ENCODE peak calls at places on chromosomes 2 and 18, in four cellular contexts. One of them, this sample, is unnamed.

GRCh38 chr2:184527058-184527457 is 71.3 kb upstream of the ZNF804A start:
- DNase-seq in HEK293T: no peak
- DNase-seq in WTC11: no peak
- DNase-seq in K562: no peak
- DNase-seq in this sample: no peak

GRCh38 chr18:62802523-62802922 is 87.2 kb downstream of the PHLPP1 start:
- DNase-seq in HEK293T: no peak
- DNase-seq in WTC11: no peak
- DNase-seq in K562: no peak
- DNase-seq in this sample: no peak

GRCh38 chr2:54522624-54523281 is 66.6 kb downstream of the SPTBN1 start:
- DNase-seq in HEK293T: peak; percentile 64
- DNase-seq in WTC11: peak; percentile 75
- DNase-seq in K562: peak; percentile 81
- DNase-seq in this sample: peak; percentile 86

GRCh38 chr2:178297091-178297411 is 102.7 kb downstream of the OSBPL6 start:
- DNase-seq in HEK293T: no peak
- DNase-seq in WTC11: no peak
- DNase-seq in K562: no peak
- DNase-seq in this sample: peak; percentile 16

GRCh38 chr2:24304098-24304497 is 56.2 kb downstream of the ITSN2 start:
- DNase-seq in HEK293T: no peak
- DNase-seq in WTC11: no peak
- DNase-seq in K562: peak; percentile 26
- DNase-seq in this sample: peak; percentile 38

GRCh38 chr2:117232305-117232704 is 582.2 kb upstream of the DDX18 start:
- DNase-seq in HEK293T: no peak
- DNase-seq in WTC11: no peak
- DNase-seq in K562: no peak
- DNase-seq in this sample: no peak

GRCh38 chr2:100451734-100452133 is 18.5 kb upstream of the NMS start:
- DNase-seq in HEK293T: no peak
- DNase-seq in WTC11: no peak
- DNase-seq in K562: no peak
- DNase-seq in this sample: no peak

GRCh38 chr18:34794346-34794745 is 84.2 kb downstream of the DTNA start:
- DNase-seq in HEK293T: no peak
- DNase-seq in WTC11: no peak
- DNase-seq in K562: no peak
- DNase-seq in this sample: no peak

GRCh38 chr2:170214309-170214902 is 36.5 kb downstream of the MYO3B start:
- DNase-seq in HEK293T: no peak
- DNase-seq in WTC11: peak; percentile 34
- DNase-seq in K562: no peak
- DNase-seq in this sample: no peak

GRCh38 chr18:50143891-50144290 is 51.1 kb downstream of the MYO5B start:
- DNase-seq in HEK293T: no peak
- DNase-seq in WTC11: no peak
- DNase-seq in K562: no peak
- DNase-seq in this sample: peak; percentile 34

GRCh38 chr2:110674620-110675555 is 3.0 kb downstream of the BUB1 start:
- DNase-seq in HEK293T: no peak
- DNase-seq in WTC11: no peak
- DNase-seq in K562: peak; percentile 66
- DNase-seq in this sample: no peak

GRCh38 chr2:213848631-213849030 is 562.2 kb upstream of the VWC2L start:
- DNase-seq in HEK293T: no peak
- DNase-seq in WTC11: no peak
- DNase-seq in K562: no peak
- DNase-seq in this sample: no peak

GRCh38 chr2:72278046-72278445 is 130.4 kb upstream of the CYP26B1 start:
- DNase-seq in HEK293T: no peak
- DNase-seq in WTC11: no peak
- DNase-seq in K562: no peak
- DNase-seq in this sample: no peak

GRCh38 chr2:146489386-146489785 is 1355.4 kb upstream of the ACVR2A start:
- DNase-seq in HEK293T: no peak
- DNase-seq in WTC11: no peak
- DNase-seq in K562: no peak
- DNase-seq in this sample: no peak

GRCh38 chr18:8978394-8978793 is 124.1 kb upstream of the NDUFV2 start:
- DNase-seq in HEK293T: no peak
- DNase-seq in WTC11: no peak
- DNase-seq in K562: no peak
- DNase-seq in this sample: no peak

GRCh38 chr2:162365392-162365791 is 21.5 kb downstream of the GCA start:
- DNase-seq in HEK293T: no peak
- DNase-seq in WTC11: no peak
- DNase-seq in K562: no peak
- DNase-seq in this sample: no peak

GRCh38 chr2:160214461-160215055 is 14.5 kb upstream of the ITGB6 start:
- DNase-seq in HEK293T: no peak
- DNase-seq in WTC11: no peak
- DNase-seq in K562: no peak
- DNase-seq in this sample: peak; percentile 42

GRCh38 chr2:191675807-191676667 is 1.9 kb upstream of the NABP1 start:
- DNase-seq in HEK293T: no peak
- DNase-seq in WTC11: no peak
- DNase-seq in K562: peak; percentile 76
- DNase-seq in this sample: no peak

GRCh38 chr2:128315122-128315828 is 3.4 kb downstream of the HS6ST1 start:
- DNase-seq in HEK293T: no peak
- DNase-seq in WTC11: no peak
- DNase-seq in K562: no peak
- DNase-seq in this sample: no peak

GRCh38 chr18:61618816-61619215 is 274.0 kb downstream of the RNF152 start:
- DNase-seq in HEK293T: no peak
- DNase-seq in WTC11: no peak
- DNase-seq in K562: no peak
- DNase-seq in this sample: no peak

GRCh38 chr18:34342960-34343359 is 118.2 kb upstream of the NOL4 start:
- DNase-seq in HEK293T: no peak
- DNase-seq in WTC11: no peak
- DNase-seq in K562: no peak
- DNase-seq in this sample: no peak

GRCh38 chr2:147844691-147845607 is at the start of gene ACVR2A:
- DNase-seq in HEK293T: peak; percentile 50
- DNase-seq in WTC11: peak; percentile 38
- DNase-seq in K562: peak; percentile 44
- DNase-seq in this sample: peak; percentile 31

GRCh38 chr2:20415511-20415918 is 31.4 kb upstream of the RHOB start:
- DNase-seq in HEK293T: no peak
- DNase-seq in WTC11: no peak
- DNase-seq in K562: no peak
- DNase-seq in this sample: no peak

GRCh38 chr18:79828258-79828657 is 30.5 kb downstream of the KCNG2 start:
- DNase-seq in HEK293T: no peak
- DNase-seq in WTC11: no peak
- DNase-seq in K562: no peak
- DNase-seq in this sample: no peak

GRCh38 chr2:61421611-61422010 is 49.3 kb downstream of the USP34 start:
- DNase-seq in HEK293T: no peak
- DNase-seq in WTC11: no peak
- DNase-seq in K562: peak; percentile 27
- DNase-seq in this sample: no peak

GRCh38 chr2:226754821-226755536 is 44.6 kb downstream of the IRS1 start:
- DNase-seq in HEK293T: no peak
- DNase-seq in WTC11: no peak
- DNase-seq in K562: no peak
- DNase-seq in this sample: no peak

GRCh38 chr2:84888401-84889276 is 7.8 kb upstream of the TRABD2A start:
- DNase-seq in HEK293T: no peak
- DNase-seq in WTC11: no peak
- DNase-seq in K562: no peak
- DNase-seq in this sample: no peak

GRCh38 chr2:96906719-96907404 is 37.0 kb upstream of the SEMA4C start:
- DNase-seq in HEK293T: no peak
- DNase-seq in WTC11: peak; percentile 39
- DNase-seq in K562: no peak
- DNase-seq in this sample: no peak

GRCh38 chr2:99545622-99546021 is 55.8 kb upstream of the REV1 start:
- DNase-seq in HEK293T: no peak
- DNase-seq in WTC11: no peak
- DNase-seq in K562: no peak
- DNase-seq in this sample: no peak

GRCh38 chr2:234292955-234293228 is 204.0 kb downstream of the ARL4C start:
- DNase-seq in HEK293T: no peak
- DNase-seq in WTC11: no peak
- DNase-seq in K562: no peak
- DNase-seq in this sample: no peak

GRCh38 chr2:231663458-231664290 is 44.7 kb upstream of the PTMA start:
- DNase-seq in HEK293T: no peak
- DNase-seq in WTC11: no peak
- DNase-seq in K562: no peak
- DNase-seq in this sample: no peak

DNA sequence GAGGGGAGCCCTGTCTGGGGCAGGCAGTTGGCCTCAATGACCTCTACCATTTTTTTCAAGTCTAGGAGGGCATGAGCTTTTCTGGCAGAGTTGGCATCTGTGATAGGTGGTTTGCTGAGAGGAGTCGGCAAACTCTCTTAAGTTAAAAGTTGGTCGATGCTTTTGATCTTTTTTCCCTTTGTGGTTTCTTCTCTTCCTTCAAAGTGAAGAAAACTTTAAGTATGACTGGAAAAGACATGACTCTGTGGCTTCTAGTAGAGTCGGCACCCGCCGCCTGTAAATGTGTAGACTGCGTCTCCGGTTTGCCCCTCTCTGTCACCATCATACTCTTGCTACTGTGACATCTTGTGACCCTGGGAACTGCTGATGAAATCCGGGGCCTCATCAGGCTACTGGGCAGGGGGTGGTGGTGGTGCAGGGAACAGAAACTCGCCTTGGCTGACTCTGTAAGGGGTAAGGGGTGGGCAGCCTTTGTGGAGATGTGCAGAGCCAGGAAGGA is 21.1 kb downstream of the INPP5D start:
- DNase-seq in HEK293T: no peak
- DNase-seq in WTC11: no peak
- DNase-seq in K562: no peak
- DNase-seq in this sample: no peak
- TF ChIP-seq ELF4 in HEK293T: no peak
- TF ChIP-seq ELF4 in WTC11: no peak
- TF ChIP-seq ELF4 in K562: no peak
- TF ChIP-seq ELF4 in this sample: no peak

DNA sequence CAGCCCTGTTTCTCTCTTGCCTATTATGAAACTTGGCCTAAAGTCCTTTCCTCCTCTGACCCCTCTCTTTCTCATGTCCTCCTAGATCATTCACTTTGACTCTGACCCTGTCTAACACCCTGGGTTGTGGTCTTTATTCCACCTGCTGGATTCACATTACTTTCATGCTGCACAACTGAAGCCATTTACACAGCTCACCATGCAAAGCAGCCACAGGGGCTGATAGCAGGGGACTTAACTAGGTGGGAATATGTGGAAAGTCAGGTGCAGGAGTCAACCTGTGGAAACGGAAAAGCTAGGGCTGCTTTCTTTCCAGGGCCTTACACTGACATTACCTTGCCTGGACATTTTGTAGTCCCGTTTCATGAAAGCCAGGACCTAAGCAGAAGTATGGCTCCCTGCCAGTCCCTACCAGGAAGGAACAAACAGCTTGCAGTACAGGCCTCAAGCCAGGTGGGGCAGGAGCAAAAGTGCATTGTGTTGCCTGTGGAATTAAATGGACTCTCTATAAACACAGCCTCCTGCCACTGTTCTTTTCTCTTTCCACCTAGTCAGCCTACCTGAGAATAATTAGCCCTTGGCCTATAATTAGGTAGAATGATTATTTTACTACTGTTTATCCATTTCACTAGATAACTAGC is 11.8 kb downstream of the MAPRE3 start:
- DNase-seq in HEK293T: peak; percentile 62
- DNase-seq in WTC11: peak; percentile 30
- DNase-seq in K562: peak; percentile 78
- DNase-seq in this sample: peak; percentile 78
- TF ChIP-seq ELF4 in HEK293T: no peak
- TF ChIP-seq ELF4 in WTC11: no peak
- TF ChIP-seq ELF4 in K562: no peak
- TF ChIP-seq ELF4 in this sample: no peak

GRCh38 chr2:174035981-174036742 is 71.0 kb upstream of the SP3 start:
- DNase-seq in HEK293T: no peak
- DNase-seq in WTC11: no peak
- DNase-seq in K562: peak; percentile 76
- DNase-seq in this sample: no peak
- TF ChIP-seq ELF4 in HEK293T: no peak
- TF ChIP-seq ELF4 in WTC11: no peak
- TF ChIP-seq ELF4 in K562: no peak
- TF ChIP-seq ELF4 in this sample: no peak

GRCh38 chr2:216142540-216142939 is 33.4 kb downstream of the XRCC5 start:
- DNase-seq in HEK293T: no peak
- DNase-seq in WTC11: no peak
- DNase-seq in K562: no peak
- DNase-seq in this sample: no peak
- TF ChIP-seq ELF4 in HEK293T: no peak
- TF ChIP-seq ELF4 in WTC11: no peak
- TF ChIP-seq ELF4 in K562: no peak
- TF ChIP-seq ELF4 in this sample: no peak

GRCh38 chr18:43887491-43887890 is 610.2 kb upstream of the SYT4 start:
- DNase-seq in HEK293T: no peak
- DNase-seq in WTC11: peak; percentile 18
- DNase-seq in K562: no peak
- DNase-seq in this sample: no peak

GRCh38 chr18:43883886-43884285 is 606.6 kb upstream of the SYT4 start:
- DNase-seq in HEK293T: no peak
- DNase-seq in WTC11: no peak
- DNase-seq in K562: no peak
- DNase-seq in this sample: no peak

GRCh38 chr18:43888601-43889000 is 611.3 kb upstream of the SYT4 start:
- DNase-seq in HEK293T: no peak
- DNase-seq in WTC11: no peak
- DNase-seq in K562: no peak
- DNase-seq in this sample: no peak

GRCh38 chr18:43882358-43882757 is 605.1 kb upstream of the SYT4 start:
- DNase-seq in HEK293T: no peak
- DNase-seq in WTC11: peak; percentile 12
- DNase-seq in K562: no peak
- DNase-seq in this sample: no peak

DNA sequence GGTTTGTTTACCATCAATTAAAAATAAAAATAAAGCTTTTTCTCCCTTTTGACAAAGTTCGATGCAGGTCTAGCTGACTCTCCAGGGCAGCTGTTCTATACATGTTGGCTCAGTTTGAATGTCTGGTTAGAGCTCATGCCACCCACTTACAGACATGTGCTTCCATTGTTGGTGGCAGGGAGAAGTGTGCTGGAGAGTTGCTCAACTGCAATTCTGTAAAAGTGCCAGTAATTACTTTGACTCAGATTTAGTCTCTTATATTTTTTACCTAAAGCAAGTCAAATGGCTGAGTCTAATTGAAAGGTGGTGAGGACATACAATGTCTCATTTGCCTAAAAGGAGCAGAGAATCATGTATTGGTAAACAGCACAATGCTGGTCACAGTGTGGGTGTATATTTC is 609.1 kb upstream of the SYT4 start:
- DNase-seq in HEK293T: no peak
- DNase-seq in WTC11: no peak
- DNase-seq in K562: no peak
- DNase-seq in this sample: no peak
- TF ChIP-seq ELF4 in HEK293T: no peak
- TF ChIP-seq ELF4 in WTC11: no peak
- TF ChIP-seq ELF4 in K562: no peak
- TF ChIP-seq ELF4 in this sample: no peak